ENCODE peak calls at places on chromosomes 2 and 18, in nine cellular contexts. One of them, this sample, is unnamed. For H3K36me3, the result is how much of the 10 kb centered on the place peaks cover.

GRCh38 chr2:237149425-237149824 is 63.7 kb downstream of the COPS8 start:
- DNase-seq in BJ: no peak
- DNase-seq in uterus: no peak
- DNase-seq in heart right ventricle: no peak
- DNase-seq in prostate gland: no peak
- DNase-seq in upper lobe of left lung: peak
- DNase-seq in CD8-positive, alpha-beta T cell: no peak
- DNase-seq in endodermal cell: no peak
- DNase-seq in body of pancreas: no peak
- DNase-seq in this sample: no peak

GRCh38 chr2:28036307-28036706 is 145.8 kb downstream of the BABAM2 start:
- DNase-seq in uterus: no peak
- DNase-seq in CD8-positive, alpha-beta T cell: no peak
- DNase-seq in BJ: no peak
- DNase-seq in endodermal cell: no peak
- DNase-seq in body of pancreas: no peak
- DNase-seq in upper lobe of left lung: no peak
- DNase-seq in heart right ventricle: no peak
- DNase-seq in prostate gland: no peak
- DNase-seq in this sample: no peak

GRCh38 chr2:130896813-130897212 is 60.1 kb downstream of the ARHGEF4 start:
- DNase-seq in endodermal cell: no peak
- DNase-seq in BJ: no peak
- DNase-seq in heart right ventricle: no peak
- DNase-seq in uterus: no peak
- DNase-seq in upper lobe of left lung: no peak
- DNase-seq in prostate gland: no peak
- DNase-seq in CD8-positive, alpha-beta T cell: no peak
- DNase-seq in body of pancreas: no peak
- DNase-seq in this sample: no peak

GRCh38 chr18:3248062-3248669 is 565 bp downstream of the MYL12A start:
- DNase-seq in body of pancreas: no peak
- DNase-seq in upper lobe of left lung: no peak
- DNase-seq in prostate gland: no peak
- DNase-seq in uterus: peak
- DNase-seq in BJ: no peak
- DNase-seq in heart right ventricle: no peak
- DNase-seq in CD8-positive, alpha-beta T cell: peak
- DNase-seq in endodermal cell: no peak
- DNase-seq in this sample: no peak

GRCh38 chr18:59114160-59114559 is 25.5 kb upstream of the SEC11C start:
- DNase-seq in BJ: no peak
- DNase-seq in body of pancreas: no peak
- DNase-seq in prostate gland: no peak
- DNase-seq in CD8-positive, alpha-beta T cell: no peak
- DNase-seq in uterus: no peak
- DNase-seq in heart right ventricle: no peak
- DNase-seq in upper lobe of left lung: no peak
- DNase-seq in endodermal cell: no peak
- DNase-seq in this sample: no peak

GRCh38 chr2:64996914-64997313 is 7.7 kb downstream of the SLC1A4 start:
- DNase-seq in BJ: no peak
- DNase-seq in uterus: no peak
- DNase-seq in CD8-positive, alpha-beta T cell: no peak
- DNase-seq in body of pancreas: no peak
- DNase-seq in prostate gland: no peak
- DNase-seq in upper lobe of left lung: no peak
- DNase-seq in endodermal cell: no peak
- DNase-seq in heart right ventricle: no peak
- DNase-seq in this sample: no peak

GRCh38 chr2:215748446-215748845 is 264.9 kb downstream of the MREG start:
- DNase-seq in endodermal cell: no peak
- DNase-seq in upper lobe of left lung: peak
- DNase-seq in heart right ventricle: no peak
- DNase-seq in CD8-positive, alpha-beta T cell: no peak
- DNase-seq in BJ: no peak
- DNase-seq in uterus: no peak
- DNase-seq in body of pancreas: no peak
- DNase-seq in prostate gland: no peak
- DNase-seq in this sample: no peak

GRCh38 chr2:47697000-47697601 is 85.8 kb upstream of the MSH6 start:
- DNase-seq in heart right ventricle: no peak
- DNase-seq in CD8-positive, alpha-beta T cell: no peak
- DNase-seq in BJ: no peak
- DNase-seq in uterus: no peak
- DNase-seq in upper lobe of left lung: no peak
- DNase-seq in prostate gland: no peak
- DNase-seq in endodermal cell: peak
- DNase-seq in body of pancreas: no peak
- DNase-seq in this sample: no peak

GRCh38 chr2:9234680-9235387 is 28.2 kb downstream of the ASAP2 start:
- DNase-seq in prostate gland: no peak
- DNase-seq in uterus: no peak
- DNase-seq in heart right ventricle: no peak
- DNase-seq in upper lobe of left lung: no peak
- DNase-seq in CD8-positive, alpha-beta T cell: no peak
- DNase-seq in endodermal cell: no peak
- DNase-seq in BJ: peak
- DNase-seq in body of pancreas: no peak
- DNase-seq in this sample: peak

GRCh38 chr2:6826081-6826913 is 39.4 kb downstream of the CMPK2 start:
- DNase-seq in upper lobe of left lung: peak
- DNase-seq in uterus: no peak
- DNase-seq in body of pancreas: peak
- DNase-seq in heart right ventricle: no peak
- DNase-seq in CD8-positive, alpha-beta T cell: peak
- DNase-seq in endodermal cell: peak
- DNase-seq in prostate gland: peak
- DNase-seq in BJ: peak
- DNase-seq in this sample: peak

DNA sequence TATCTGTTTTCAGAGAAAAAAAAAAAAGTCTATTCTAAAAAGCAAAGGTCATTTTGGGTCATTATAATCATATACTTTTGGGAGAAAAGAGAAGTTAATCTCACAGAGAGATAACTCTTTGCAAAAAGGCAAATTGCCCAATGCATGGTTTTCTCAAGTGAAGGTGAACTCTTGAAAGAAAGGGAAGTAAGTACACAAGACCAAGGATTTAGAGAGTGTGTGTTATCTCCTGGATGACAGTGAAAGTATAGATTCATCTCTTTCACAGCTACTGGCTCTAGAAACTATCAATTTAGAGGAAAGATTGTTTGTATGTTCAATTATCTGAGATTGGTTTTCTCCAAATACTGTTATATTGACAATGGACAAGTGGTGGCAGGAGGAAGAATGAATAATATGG is 151.4 kb downstream of the CD8B2 start:
- DNase-seq in BJ: no peak
- DNase-seq in CD8-positive, alpha-beta T cell: no peak
- DNase-seq in upper lobe of left lung: no peak
- DNase-seq in body of pancreas: no peak
- DNase-seq in prostate gland: no peak
- DNase-seq in heart right ventricle: no peak
- DNase-seq in endodermal cell: no peak
- DNase-seq in uterus: no peak
- DNase-seq in this sample: no peak
- H3K4me3 ChIP-seq in BJ: no peak
- H3K4me3 ChIP-seq in CD8-positive, alpha-beta T cell: no peak
- H3K4me3 ChIP-seq in upper lobe of left lung: no peak
- H3K4me3 ChIP-seq in body of pancreas: no peak
- H3K4me3 ChIP-seq in prostate gland: no peak
- H3K4me3 ChIP-seq in heart right ventricle: no peak
- H3K4me3 ChIP-seq in endodermal cell: no peak
- H3K4me3 ChIP-seq in uterus: no peak
- H3K4me3 ChIP-seq in this sample: no peak

DNA sequence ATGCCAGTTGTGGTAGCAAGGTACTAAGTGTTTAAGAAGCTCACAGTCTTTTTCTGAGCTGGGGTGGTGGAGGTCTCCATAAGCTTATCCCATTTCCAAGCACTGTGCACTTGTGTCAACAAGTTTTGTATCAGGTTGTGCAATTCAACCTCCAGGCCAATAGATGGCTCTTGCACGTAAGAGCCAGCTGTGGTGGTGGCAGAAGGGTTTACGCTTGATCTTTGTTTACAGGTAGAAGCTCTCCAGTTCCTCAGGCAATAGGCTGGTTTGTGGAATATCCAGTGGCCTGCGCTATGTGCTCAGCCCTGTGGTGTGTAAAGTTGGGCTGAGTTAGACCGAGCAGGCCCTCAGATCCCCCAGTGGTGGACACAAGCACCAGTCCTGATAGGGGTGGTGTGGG is 89.7 kb upstream of the CNTNAP5 start:
- DNase-seq in upper lobe of left lung: no peak
- DNase-seq in BJ: no peak
- DNase-seq in prostate gland: no peak
- DNase-seq in CD8-positive, alpha-beta T cell: no peak
- DNase-seq in uterus: no peak
- DNase-seq in heart right ventricle: no peak
- DNase-seq in endodermal cell: no peak
- DNase-seq in body of pancreas: no peak
- DNase-seq in this sample: no peak
- TF ChIP-seq CTCF in upper lobe of left lung: no peak
- TF ChIP-seq CTCF in BJ: no peak
- TF ChIP-seq CTCF in prostate gland: no peak
- TF ChIP-seq CTCF in CD8-positive, alpha-beta T cell: no peak
- TF ChIP-seq CTCF in uterus: no peak
- TF ChIP-seq CTCF in heart right ventricle: no peak
- TF ChIP-seq CTCF in endodermal cell: peak
- TF ChIP-seq CTCF in body of pancreas: no peak
- TF ChIP-seq CTCF in this sample: no peak

DNA sequence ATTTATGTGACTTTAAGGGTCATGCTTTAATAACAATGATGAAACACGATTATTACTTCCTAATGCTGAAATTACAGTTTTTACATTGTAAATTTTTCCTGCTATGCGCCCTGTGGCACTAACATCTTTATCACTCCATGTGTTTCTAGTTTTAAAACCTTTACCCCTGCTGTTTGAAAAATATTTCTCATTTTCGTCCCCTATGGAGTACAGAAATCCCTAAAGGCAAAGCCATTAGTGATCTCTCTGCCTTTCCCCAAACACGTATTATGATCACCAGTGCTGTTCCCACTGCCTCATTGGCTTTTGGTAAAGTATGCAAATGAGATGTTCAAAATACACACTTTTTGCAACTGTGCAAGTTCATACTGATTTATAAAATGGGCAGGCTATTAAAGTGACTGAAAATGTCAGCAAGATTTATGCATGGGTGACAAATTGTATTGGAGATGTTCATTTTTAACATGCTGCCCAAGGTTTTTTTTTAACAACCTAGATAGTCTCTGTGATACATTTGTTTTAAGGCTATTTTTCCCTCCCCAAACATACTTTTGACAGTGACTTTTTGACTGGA is 1468.2 kb upstream of the ACVR2A start:
- DNase-seq in endodermal cell: no peak
- DNase-seq in heart right ventricle: no peak
- DNase-seq in BJ: no peak
- DNase-seq in body of pancreas: no peak
- DNase-seq in prostate gland: no peak
- DNase-seq in CD8-positive, alpha-beta T cell: no peak
- DNase-seq in upper lobe of left lung: no peak
- DNase-seq in uterus: no peak
- DNase-seq in this sample: no peak
- H3K36me3 ChIP-seq in endodermal cell: under half
- H3K36me3 ChIP-seq in heart right ventricle: under half
- H3K36me3 ChIP-seq in BJ: under half
- H3K36me3 ChIP-seq in body of pancreas: under half
- H3K36me3 ChIP-seq in prostate gland: under half
- H3K36me3 ChIP-seq in CD8-positive, alpha-beta T cell: under half
- H3K36me3 ChIP-seq in upper lobe of left lung: under half
- H3K36me3 ChIP-seq in uterus: under half
- H3K36me3 ChIP-seq in this sample: under half

DNA sequence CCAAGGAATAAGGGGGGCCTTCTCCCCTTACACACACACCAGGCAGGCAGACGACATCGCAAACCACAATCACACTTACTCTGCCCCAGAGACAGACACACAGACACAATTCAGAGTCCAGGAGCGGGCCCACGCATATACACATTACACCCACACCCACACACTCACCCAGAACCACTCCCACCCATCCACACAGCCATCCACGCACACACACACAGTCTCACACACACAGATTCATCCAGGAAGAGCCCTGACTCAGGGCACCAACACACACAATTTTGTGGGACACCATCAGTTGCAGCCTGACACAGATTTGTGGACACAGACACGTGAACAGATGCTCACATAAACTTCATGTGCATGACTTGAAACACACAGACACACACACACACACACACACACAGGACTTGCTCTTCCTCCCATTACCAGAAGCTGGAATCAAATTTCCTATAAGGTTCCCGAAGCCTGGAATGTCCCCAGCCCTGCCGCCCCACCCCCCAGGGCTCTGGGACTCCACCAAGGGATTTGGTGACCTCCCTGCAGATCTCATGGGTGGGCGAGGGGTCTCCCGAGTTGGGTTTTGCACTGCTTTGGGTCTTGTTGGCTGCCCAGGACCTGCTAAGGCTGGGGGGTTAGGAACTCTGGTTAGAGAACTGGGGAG is 23.5 kb downstream of the TNS1 start:
- DNase-seq in upper lobe of left lung: no peak
- DNase-seq in BJ: no peak
- DNase-seq in CD8-positive, alpha-beta T cell: no peak
- DNase-seq in endodermal cell: peak
- DNase-seq in body of pancreas: peak
- DNase-seq in uterus: peak
- DNase-seq in heart right ventricle: no peak
- DNase-seq in prostate gland: no peak
- DNase-seq in this sample: no peak
- H3K4me3 ChIP-seq in upper lobe of left lung: peak
- H3K4me3 ChIP-seq in BJ: no peak
- H3K4me3 ChIP-seq in CD8-positive, alpha-beta T cell: no peak
- H3K4me3 ChIP-seq in endodermal cell: peak
- H3K4me3 ChIP-seq in body of pancreas: no peak
- H3K4me3 ChIP-seq in uterus: peak
- H3K4me3 ChIP-seq in heart right ventricle: peak
- H3K4me3 ChIP-seq in prostate gland: peak
- H3K4me3 ChIP-seq in this sample: peak

GRCh38 chr2:127025357-127026062 is 81.4 kb downstream of the BIN1 start:
- DNase-seq in BJ: peak
- DNase-seq in prostate gland: no peak
- DNase-seq in heart right ventricle: peak
- DNase-seq in endodermal cell: peak
- DNase-seq in uterus: peak
- DNase-seq in upper lobe of left lung: peak
- DNase-seq in body of pancreas: peak
- DNase-seq in CD8-positive, alpha-beta T cell: peak
- DNase-seq in this sample: peak
- TF ChIP-seq CTCF in BJ: peak
- TF ChIP-seq CTCF in prostate gland: no peak
- TF ChIP-seq CTCF in heart right ventricle: no peak
- TF ChIP-seq CTCF in endodermal cell: peak
- TF ChIP-seq CTCF in uterus: peak
- TF ChIP-seq CTCF in upper lobe of left lung: peak
- TF ChIP-seq CTCF in body of pancreas: peak
- TF ChIP-seq CTCF in CD8-positive, alpha-beta T cell: peak
- TF ChIP-seq CTCF in this sample: peak

GRCh38 chr18:76928179-76928868 is 106.0 kb downstream of the ZNF236 start:
- DNase-seq in CD8-positive, alpha-beta T cell: no peak
- DNase-seq in BJ: no peak
- DNase-seq in body of pancreas: no peak
- DNase-seq in uterus: no peak
- DNase-seq in upper lobe of left lung: no peak
- DNase-seq in endodermal cell: no peak
- DNase-seq in heart right ventricle: no peak
- DNase-seq in prostate gland: no peak
- DNase-seq in this sample: no peak
- H3K36me3 ChIP-seq in CD8-positive, alpha-beta T cell: under half
- H3K36me3 ChIP-seq in BJ: under half
- H3K36me3 ChIP-seq in body of pancreas: under half
- H3K36me3 ChIP-seq in uterus: under half
- H3K36me3 ChIP-seq in upper lobe of left lung: under half
- H3K36me3 ChIP-seq in endodermal cell: half or more
- H3K36me3 ChIP-seq in heart right ventricle: under half
- H3K36me3 ChIP-seq in prostate gland: under half
- H3K36me3 ChIP-seq in this sample: under half

GRCh38 chr2:118186858-118187254 is 98.6 kb downstream of the INSIG2 start:
- DNase-seq in uterus: no peak
- DNase-seq in body of pancreas: no peak
- DNase-seq in BJ: no peak
- DNase-seq in prostate gland: no peak
- DNase-seq in endodermal cell: no peak
- DNase-seq in heart right ventricle: no peak
- DNase-seq in CD8-positive, alpha-beta T cell: no peak
- DNase-seq in upper lobe of left lung: no peak
- DNase-seq in this sample: no peak
- H3K4me3 ChIP-seq in uterus: peak
- H3K4me3 ChIP-seq in body of pancreas: no peak
- H3K4me3 ChIP-seq in BJ: peak
- H3K4me3 ChIP-seq in prostate gland: no peak
- H3K4me3 ChIP-seq in endodermal cell: peak
- H3K4me3 ChIP-seq in heart right ventricle: peak
- H3K4me3 ChIP-seq in CD8-positive, alpha-beta T cell: peak
- H3K4me3 ChIP-seq in upper lobe of left lung: peak
- H3K4me3 ChIP-seq in this sample: no peak